ENCODE peak calls at places on chromosomes 3 and 15, in eight cellular contexts. One of them, this sample, is unnamed.

GRCh38 chr3:172312711-172313110 is 135.5 kb downstream of the GHSR start:
- DNase-seq in prostate gland: no peak
- DNase-seq in IMR-90: no peak
- DNase-seq in uterus: no peak
- DNase-seq in AG04450: no peak
- DNase-seq in WERI-Rb-1: no peak
- DNase-seq in lower lobe of right lung: no peak
- DNase-seq in tibial artery: no peak
- DNase-seq in this sample: no peak

GRCh38 chr15:38745136-38745535 is 180.5 kb upstream of the RASGRP1 start:
- DNase-seq in prostate gland: no peak
- DNase-seq in IMR-90: peak
- DNase-seq in uterus: no peak
- DNase-seq in AG04450: no peak
- DNase-seq in WERI-Rb-1: no peak
- DNase-seq in lower lobe of right lung: no peak
- DNase-seq in tibial artery: no peak
- DNase-seq in this sample: no peak

GRCh38 chr15:54594115-54594514 is 602.6 kb downstream of the RSL24D1 start:
- DNase-seq in prostate gland: no peak
- DNase-seq in IMR-90: no peak
- DNase-seq in uterus: no peak
- DNase-seq in AG04450: no peak
- DNase-seq in WERI-Rb-1: peak
- DNase-seq in lower lobe of right lung: no peak
- DNase-seq in tibial artery: no peak
- DNase-seq in this sample: no peak

GRCh38 chr15:66936864-66937245 is 128.5 kb upstream of the SMAD3 start:
- DNase-seq in prostate gland: no peak
- DNase-seq in IMR-90: no peak
- DNase-seq in uterus: no peak
- DNase-seq in AG04450: no peak
- DNase-seq in WERI-Rb-1: no peak
- DNase-seq in lower lobe of right lung: no peak
- DNase-seq in tibial artery: no peak
- DNase-seq in this sample: no peak

GRCh38 chr15:101176625-101177024 is 75.2 kb downstream of the CHSY1 start:
- DNase-seq in prostate gland: no peak
- DNase-seq in IMR-90: peak
- DNase-seq in uterus: no peak
- DNase-seq in AG04450: no peak
- DNase-seq in WERI-Rb-1: no peak
- DNase-seq in lower lobe of right lung: no peak
- DNase-seq in tibial artery: no peak
- DNase-seq in this sample: no peak

GRCh38 chr3:132325103-132325606 is 7.9 kb downstream of the ACP3 start:
- DNase-seq in prostate gland: no peak
- DNase-seq in IMR-90: no peak
- DNase-seq in uterus: peak
- DNase-seq in AG04450: no peak
- DNase-seq in WERI-Rb-1: no peak
- DNase-seq in lower lobe of right lung: no peak
- DNase-seq in tibial artery: no peak
- DNase-seq in this sample: no peak

GRCh38 chr3:13842226-13842625 is 37.6 kb downstream of the WNT7A start:
- DNase-seq in prostate gland: no peak
- DNase-seq in IMR-90: no peak
- DNase-seq in uterus: no peak
- DNase-seq in AG04450: no peak
- DNase-seq in WERI-Rb-1: no peak
- DNase-seq in lower lobe of right lung: no peak
- DNase-seq in tibial artery: no peak
- DNase-seq in this sample: no peak

GRCh38 chr3:152284906-152285305 is 16.2 kb downstream of the MBNL1 start:
- DNase-seq in prostate gland: no peak
- DNase-seq in IMR-90: no peak
- DNase-seq in uterus: no peak
- DNase-seq in AG04450: no peak
- DNase-seq in WERI-Rb-1: no peak
- DNase-seq in lower lobe of right lung: no peak
- DNase-seq in tibial artery: no peak
- DNase-seq in this sample: no peak

DNA sequence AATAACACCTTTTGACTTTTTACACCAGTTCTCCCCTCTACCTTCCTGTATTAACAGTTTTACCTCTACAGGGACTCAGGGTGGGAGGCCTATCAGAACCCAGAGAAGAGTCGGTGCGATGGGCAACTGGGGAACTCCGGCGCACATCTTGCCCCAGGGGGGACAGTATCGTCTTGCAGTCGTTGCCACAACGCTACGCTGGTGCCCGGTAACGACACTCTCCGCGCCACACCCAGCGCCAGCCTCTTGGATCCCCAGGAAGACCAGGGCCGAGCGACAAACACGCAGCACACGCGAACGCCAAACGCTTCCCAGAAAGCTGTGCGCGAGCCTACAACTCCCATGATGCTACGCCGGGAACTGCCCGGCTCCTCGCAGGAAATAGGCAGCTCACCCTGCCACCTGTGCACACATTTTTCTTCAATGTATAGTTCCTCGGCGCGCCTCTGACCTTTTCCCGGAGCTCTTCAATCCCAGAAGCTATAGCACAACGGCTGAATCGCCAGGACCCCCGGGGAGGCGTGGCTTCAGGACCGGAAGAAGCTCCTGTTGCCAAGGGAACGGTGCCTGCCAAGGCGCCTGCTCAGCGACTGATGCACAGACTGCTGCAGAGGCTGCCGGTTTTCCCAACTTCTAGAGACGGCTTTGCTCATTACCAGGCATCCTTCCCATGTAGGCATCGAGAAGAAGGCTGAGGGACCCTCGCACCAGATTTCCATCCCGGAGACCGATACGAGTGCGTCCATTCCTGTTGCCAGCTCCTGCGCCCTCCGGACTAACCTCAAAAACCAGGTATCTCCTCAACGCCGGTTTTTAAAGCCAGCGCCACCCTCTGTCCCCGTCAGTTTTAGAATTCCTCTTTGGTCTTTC is at the start of gene ARL6:
- DNase-seq in prostate gland: peak
- DNase-seq in IMR-90: peak
- DNase-seq in uterus: peak
- DNase-seq in AG04450: peak
- DNase-seq in WERI-Rb-1: peak
- DNase-seq in lower lobe of right lung: peak
- DNase-seq in tibial artery: peak
- DNase-seq in this sample: peak
- TF ChIP-seq CTCF in prostate gland: no peak
- TF ChIP-seq CTCF in IMR-90: no peak
- TF ChIP-seq CTCF in uterus: no peak
- TF ChIP-seq CTCF in AG04450: peak
- TF ChIP-seq CTCF in WERI-Rb-1: no peak
- TF ChIP-seq CTCF in lower lobe of right lung: no peak
- TF ChIP-seq CTCF in tibial artery: no peak
- TF ChIP-seq CTCF in this sample: no peak

GRCh38 chr15:31367730-31368344 is 41.2 kb downstream of the KLF13 start:
- DNase-seq in prostate gland: no peak
- DNase-seq in IMR-90: no peak
- DNase-seq in uterus: no peak
- DNase-seq in AG04450: no peak
- DNase-seq in WERI-Rb-1: no peak
- DNase-seq in lower lobe of right lung: peak
- DNase-seq in tibial artery: no peak
- DNase-seq in this sample: no peak

GRCh38 chr15:31366169-31366734 is 39.6 kb downstream of the KLF13 start:
- DNase-seq in prostate gland: peak
- DNase-seq in IMR-90: no peak
- DNase-seq in uterus: peak
- DNase-seq in AG04450: no peak
- DNase-seq in WERI-Rb-1: no peak
- DNase-seq in lower lobe of right lung: peak
- DNase-seq in tibial artery: peak
- DNase-seq in this sample: peak

GRCh38 chr15:31365655-31366127 is 39.1 kb downstream of the KLF13 start:
- DNase-seq in prostate gland: peak
- DNase-seq in IMR-90: peak
- DNase-seq in uterus: peak
- DNase-seq in AG04450: peak
- DNase-seq in WERI-Rb-1: peak
- DNase-seq in lower lobe of right lung: peak
- DNase-seq in tibial artery: peak
- DNase-seq in this sample: peak

GRCh38 chr15:31365032-31365654 is 38.5 kb downstream of the KLF13 start:
- DNase-seq in prostate gland: no peak
- DNase-seq in IMR-90: no peak
- DNase-seq in uterus: no peak
- DNase-seq in AG04450: no peak
- DNase-seq in WERI-Rb-1: no peak
- DNase-seq in lower lobe of right lung: no peak
- DNase-seq in tibial artery: no peak
- DNase-seq in this sample: no peak

DNA sequence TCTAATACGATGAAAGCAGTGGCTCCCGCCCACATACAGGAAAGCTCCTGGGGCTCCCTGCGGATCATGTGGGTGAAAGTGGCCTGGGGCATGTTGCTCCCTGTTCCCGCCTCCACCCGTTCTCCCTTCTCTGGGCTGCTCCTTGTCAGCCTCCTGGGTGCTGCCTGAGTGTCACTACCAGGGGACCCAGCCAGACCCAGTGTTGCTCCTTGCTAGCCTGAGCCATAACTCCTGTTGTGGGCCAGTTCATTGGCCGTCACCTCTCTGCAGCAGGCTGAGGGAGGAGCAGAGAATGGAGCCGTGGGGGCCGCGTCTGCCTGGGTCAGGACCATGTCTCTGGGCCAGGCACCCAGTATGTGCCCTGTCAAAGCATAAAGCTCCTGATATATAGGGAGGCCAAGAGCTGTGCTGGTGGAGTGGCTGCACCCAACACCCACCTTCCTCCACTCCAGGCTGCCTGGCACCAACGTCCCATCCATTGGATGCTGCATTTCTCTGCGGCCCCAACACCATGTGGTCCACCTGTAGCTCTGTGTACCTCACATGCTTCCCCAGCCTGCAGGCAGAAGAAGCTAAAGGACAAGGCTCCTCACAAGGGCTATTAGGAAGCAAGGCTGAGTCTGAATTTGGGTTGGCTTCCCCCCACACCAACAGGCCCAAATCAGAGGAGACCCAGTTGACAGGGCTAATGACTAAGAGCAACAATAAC is 40.5 kb downstream of the KLF13 start:
- DNase-seq in prostate gland: no peak
- DNase-seq in IMR-90: no peak
- DNase-seq in uterus: no peak
- DNase-seq in AG04450: no peak
- DNase-seq in WERI-Rb-1: no peak
- DNase-seq in lower lobe of right lung: peak
- DNase-seq in tibial artery: peak
- DNase-seq in this sample: no peak
- H3K4me3 ChIP-seq in prostate gland: no peak
- H3K4me3 ChIP-seq in IMR-90: no peak
- H3K4me3 ChIP-seq in uterus: no peak
- H3K4me3 ChIP-seq in AG04450: no peak
- H3K4me3 ChIP-seq in WERI-Rb-1: no peak
- H3K4me3 ChIP-seq in lower lobe of right lung: peak
- H3K4me3 ChIP-seq in tibial artery: no peak
- H3K4me3 ChIP-seq in this sample: peak

GRCh38 chr3:196400331-196400730 is 31.9 kb downstream of the UBXN7 start:
- DNase-seq in prostate gland: no peak
- DNase-seq in IMR-90: no peak
- DNase-seq in uterus: no peak
- DNase-seq in AG04450: no peak
- DNase-seq in WERI-Rb-1: no peak
- DNase-seq in lower lobe of right lung: no peak
- DNase-seq in tibial artery: no peak
- DNase-seq in this sample: no peak
- H3K27ac ChIP-seq in prostate gland: no peak
- H3K27ac ChIP-seq in IMR-90: no peak
- H3K27ac ChIP-seq in uterus: no peak
- H3K27ac ChIP-seq in AG04450: no peak
- H3K27ac ChIP-seq in WERI-Rb-1: no peak
- H3K27ac ChIP-seq in lower lobe of right lung: no peak
- H3K27ac ChIP-seq in tibial artery: no peak
- H3K27ac ChIP-seq in this sample: no peak

GRCh38 chr3:64627471-64628321 is 60.1 kb downstream of the ADAMTS9 start:
- DNase-seq in prostate gland: no peak
- DNase-seq in IMR-90: peak
- DNase-seq in uterus: no peak
- DNase-seq in AG04450: no peak
- DNase-seq in WERI-Rb-1: no peak
- DNase-seq in lower lobe of right lung: no peak
- DNase-seq in tibial artery: no peak
- DNase-seq in this sample: no peak

GRCh38 chr3:64627042-64627441 is 60.8 kb downstream of the ADAMTS9 start:
- DNase-seq in prostate gland: no peak
- DNase-seq in IMR-90: no peak
- DNase-seq in uterus: no peak
- DNase-seq in AG04450: no peak
- DNase-seq in WERI-Rb-1: no peak
- DNase-seq in lower lobe of right lung: no peak
- DNase-seq in tibial artery: no peak
- DNase-seq in this sample: no peak

GRCh38 chr3:64634461-64634860 is 53.3 kb downstream of the ADAMTS9 start:
- DNase-seq in prostate gland: no peak
- DNase-seq in IMR-90: no peak
- DNase-seq in uterus: no peak
- DNase-seq in AG04450: no peak
- DNase-seq in WERI-Rb-1: no peak
- DNase-seq in lower lobe of right lung: no peak
- DNase-seq in tibial artery: no peak
- DNase-seq in this sample: no peak

GRCh38 chr3:64631951-64632350 is 55.8 kb downstream of the ADAMTS9 start:
- DNase-seq in prostate gland: no peak
- DNase-seq in IMR-90: no peak
- DNase-seq in uterus: no peak
- DNase-seq in AG04450: no peak
- DNase-seq in WERI-Rb-1: no peak
- DNase-seq in lower lobe of right lung: no peak
- DNase-seq in tibial artery: no peak
- DNase-seq in this sample: no peak
- TF ChIP-seq CTCF in prostate gland: no peak
- TF ChIP-seq CTCF in IMR-90: no peak
- TF ChIP-seq CTCF in uterus: no peak
- TF ChIP-seq CTCF in AG04450: no peak
- TF ChIP-seq CTCF in WERI-Rb-1: no peak
- TF ChIP-seq CTCF in lower lobe of right lung: no peak
- TF ChIP-seq CTCF in tibial artery: no peak
- TF ChIP-seq CTCF in this sample: no peak